ENCODE peak calls at places on chromosome 12, in four cellular contexts. One of them, this sample, is unnamed.

GRCh38 chr12:3186546-3187237 is 109.5 kb downstream of the TSPAN9 start:
- DNase-seq in SK-N-SH: no peak
- DNase-seq in HepG2: no peak
- DNase-seq in K562: no peak
- DNase-seq in this sample: peak; percentile 21

GRCh38 chr12:26017484-26018211 is 59.2 kb downstream of the RASSF8 start:
- DNase-seq in SK-N-SH: peak; percentile 20
- DNase-seq in HepG2: peak; percentile 50
- DNase-seq in K562: no peak
- DNase-seq in this sample: no peak

GRCh38 chr12:132286912-132287311 is 42.5 kb downstream of the GALNT9 start:
- DNase-seq in SK-N-SH: no peak
- DNase-seq in HepG2: peak; percentile 39
- DNase-seq in K562: peak; percentile 24
- DNase-seq in this sample: no peak

GRCh38 chr12:93896427-93896826 is 219.3 kb downstream of the CRADD start:
- DNase-seq in SK-N-SH: peak; percentile 24
- DNase-seq in HepG2: no peak
- DNase-seq in K562: no peak
- DNase-seq in this sample: no peak

GRCh38 chr12:58893421-58893986 is 26.8 kb downstream of the LRIG3 start:
- DNase-seq in SK-N-SH: no peak
- DNase-seq in HepG2: no peak
- DNase-seq in K562: no peak
- DNase-seq in this sample: no peak

GRCh38 chr12:82708056-82708455 is 21.4 kb downstream of the TMTC2 start:
- DNase-seq in SK-N-SH: no peak
- DNase-seq in HepG2: no peak
- DNase-seq in K562: no peak
- DNase-seq in this sample: no peak

GRCh38 chr12:114976959-114977358 is 293.0 kb upstream of the TBX3 start:
- DNase-seq in SK-N-SH: no peak
- DNase-seq in HepG2: peak; percentile 74
- DNase-seq in K562: no peak
- DNase-seq in this sample: no peak

GRCh38 chr12:116609715-116610114 is 50.5 kb downstream of the MAP1LC3B2 start:
- DNase-seq in SK-N-SH: no peak
- DNase-seq in HepG2: no peak
- DNase-seq in K562: peak; percentile 44
- DNase-seq in this sample: no peak

GRCh38 chr12:128337456-128338160 is 70.6 kb downstream of the TMEM132C start:
- DNase-seq in SK-N-SH: no peak
- DNase-seq in HepG2: no peak
- DNase-seq in K562: no peak
- DNase-seq in this sample: no peak

GRCh38 chr12:109111775-109112491 is 4.5 kb upstream of the ACACB start:
- DNase-seq in SK-N-SH: peak; percentile 66
- DNase-seq in HepG2: peak; percentile 45
- DNase-seq in K562: peak; percentile 56
- DNase-seq in this sample: no peak

GRCh38 chr12:124786065-124786964 is 77.3 kb downstream of the SCARB1 start:
- DNase-seq in SK-N-SH: peak; percentile 98
- DNase-seq in HepG2: no peak
- DNase-seq in K562: no peak
- DNase-seq in this sample: no peak

GRCh38 chr12:53710098-53710497 is 17.2 kb downstream of the CALCOCO1 start:
- DNase-seq in SK-N-SH: no peak
- DNase-seq in HepG2: no peak
- DNase-seq in K562: no peak
- DNase-seq in this sample: no peak

GRCh38 chr12:19127270-19127669 is 2.3 kb upstream of the PLEKHA5 start:
- DNase-seq in SK-N-SH: no peak
- DNase-seq in HepG2: no peak
- DNase-seq in K562: no peak
- DNase-seq in this sample: no peak

GRCh38 chr12:25364529-25365339 is 114.0 kb upstream of the KRAS start:
- DNase-seq in SK-N-SH: peak; percentile 73
- DNase-seq in HepG2: no peak
- DNase-seq in K562: no peak
- DNase-seq in this sample: no peak

GRCh38 chr12:124715121-124715990 is 147.9 kb upstream of the NCOR2 start:
- DNase-seq in SK-N-SH: no peak
- DNase-seq in HepG2: no peak
- DNase-seq in K562: peak; percentile 38
- DNase-seq in this sample: no peak

GRCh38 chr12:119036878-119037493 is 55.6 kb downstream of the SRRM4 start:
- DNase-seq in SK-N-SH: peak; percentile 60
- DNase-seq in HepG2: peak; percentile 16
- DNase-seq in K562: peak; percentile 73
- DNase-seq in this sample: no peak

GRCh38 chr12:10082057-10082874 is 16.5 kb downstream of the CLEC1A start:
- DNase-seq in SK-N-SH: no peak
- DNase-seq in HepG2: no peak
- DNase-seq in K562: no peak
- DNase-seq in this sample: no peak
- TF ChIP-seq NFIC in SK-N-SH: no peak
- TF ChIP-seq NFIC in HepG2: no peak
- TF ChIP-seq NFIC in K562: no peak
- TF ChIP-seq NFIC in this sample: no peak

GRCh38 chr12:13222076-13222475 is 25.6 kb downstream of the EMP1 start:
- DNase-seq in SK-N-SH: no peak
- DNase-seq in HepG2: no peak
- DNase-seq in K562: no peak
- DNase-seq in this sample: no peak

GRCh38 chr12:13220848-13221247 is 24.3 kb downstream of the EMP1 start:
- DNase-seq in SK-N-SH: no peak
- DNase-seq in HepG2: no peak
- DNase-seq in K562: no peak
- DNase-seq in this sample: no peak

GRCh38 chr12:13219320-13219719 is 22.8 kb downstream of the EMP1 start:
- DNase-seq in SK-N-SH: no peak
- DNase-seq in HepG2: no peak
- DNase-seq in K562: no peak
- DNase-seq in this sample: no peak

GRCh38 chr12:13215056-13215455 is 18.5 kb downstream of the EMP1 start:
- DNase-seq in SK-N-SH: no peak
- DNase-seq in HepG2: no peak
- DNase-seq in K562: no peak
- DNase-seq in this sample: no peak

GRCh38 chr12:13218641-13219040 is 22.1 kb downstream of the EMP1 start:
- DNase-seq in SK-N-SH: no peak
- DNase-seq in HepG2: no peak
- DNase-seq in K562: no peak
- DNase-seq in this sample: no peak
- TF ChIP-seq NFIC in SK-N-SH: no peak
- TF ChIP-seq NFIC in HepG2: no peak
- TF ChIP-seq NFIC in K562: no peak
- TF ChIP-seq NFIC in this sample: no peak

DNA sequence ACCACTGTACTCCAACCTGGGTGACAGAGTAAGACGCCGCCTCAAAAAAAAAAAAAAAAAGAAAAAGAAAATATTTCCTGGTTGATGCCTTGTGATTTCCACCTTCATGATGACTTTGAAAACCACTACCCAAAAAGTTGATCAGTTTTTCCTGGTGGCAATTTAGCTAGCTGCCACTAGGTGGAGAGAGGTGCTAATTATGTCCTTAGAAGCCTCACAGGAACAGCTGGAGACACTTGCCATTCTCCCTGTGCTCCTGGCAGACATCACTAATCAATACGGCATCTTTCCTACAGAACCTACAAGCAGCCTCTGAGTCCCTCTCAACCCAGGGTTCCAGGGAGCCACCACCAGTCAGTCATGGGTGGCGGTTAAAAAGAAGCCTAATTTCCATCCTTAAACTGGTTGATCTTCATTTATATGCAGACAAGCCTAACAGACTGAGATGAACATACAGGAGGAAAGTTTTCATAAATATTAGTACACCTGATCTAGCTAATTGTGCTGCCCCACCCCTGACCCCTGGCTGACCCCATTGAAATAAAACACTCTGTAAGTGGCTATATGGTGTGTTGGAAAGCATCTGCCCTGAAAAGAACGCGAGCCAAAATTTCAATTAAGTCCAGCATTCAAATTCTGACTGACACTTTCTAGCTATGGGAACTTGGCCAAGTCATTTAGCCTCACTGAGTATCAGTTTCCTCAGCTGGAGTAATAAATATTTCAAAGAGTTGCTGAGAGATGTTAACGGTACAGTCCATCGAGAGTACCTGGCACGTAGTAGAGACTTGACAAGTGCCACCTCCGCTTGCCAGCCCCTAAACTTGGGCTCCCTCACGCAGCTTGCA is 6.2 kb upstream of the OAS1 start:
- DNase-seq in SK-N-SH: peak; percentile 50
- DNase-seq in HepG2: peak; percentile 46
- DNase-seq in K562: peak; percentile 63
- DNase-seq in this sample: no peak
- TF ChIP-seq NFIC in SK-N-SH: no peak
- TF ChIP-seq NFIC in HepG2: peak; percentile 11
- TF ChIP-seq NFIC in K562: no peak
- TF ChIP-seq NFIC in this sample: no peak

GRCh38 chr12:85441740-85442139 is 161.7 kb downstream of the ALX1 start:
- DNase-seq in SK-N-SH: peak; percentile 14
- DNase-seq in HepG2: peak; percentile 9
- DNase-seq in K562: no peak
- DNase-seq in this sample: no peak
- TF ChIP-seq NFIC in SK-N-SH: no peak
- TF ChIP-seq NFIC in HepG2: no peak
- TF ChIP-seq NFIC in K562: no peak
- TF ChIP-seq NFIC in this sample: no peak

GRCh38 chr12:57727758-57728395 is 10.7 kb downstream of the AGAP2 start:
- DNase-seq in SK-N-SH: no peak
- DNase-seq in HepG2: no peak
- DNase-seq in K562: no peak
- DNase-seq in this sample: no peak

GRCh38 chr12:57725851-57726150 is 12.7 kb downstream of the AGAP2 start:
- DNase-seq in SK-N-SH: no peak
- DNase-seq in HepG2: no peak
- DNase-seq in K562: no peak
- DNase-seq in this sample: no peak

GRCh38 chr12:57724936-57725740 is 13.4 kb downstream of the AGAP2 start:
- DNase-seq in SK-N-SH: no peak
- DNase-seq in HepG2: no peak
- DNase-seq in K562: no peak
- DNase-seq in this sample: no peak

GRCh38 chr12:57726884-57727757 is 11.4 kb downstream of the AGAP2 start:
- DNase-seq in SK-N-SH: no peak
- DNase-seq in HepG2: no peak
- DNase-seq in K562: no peak
- DNase-seq in this sample: no peak

DNA sequence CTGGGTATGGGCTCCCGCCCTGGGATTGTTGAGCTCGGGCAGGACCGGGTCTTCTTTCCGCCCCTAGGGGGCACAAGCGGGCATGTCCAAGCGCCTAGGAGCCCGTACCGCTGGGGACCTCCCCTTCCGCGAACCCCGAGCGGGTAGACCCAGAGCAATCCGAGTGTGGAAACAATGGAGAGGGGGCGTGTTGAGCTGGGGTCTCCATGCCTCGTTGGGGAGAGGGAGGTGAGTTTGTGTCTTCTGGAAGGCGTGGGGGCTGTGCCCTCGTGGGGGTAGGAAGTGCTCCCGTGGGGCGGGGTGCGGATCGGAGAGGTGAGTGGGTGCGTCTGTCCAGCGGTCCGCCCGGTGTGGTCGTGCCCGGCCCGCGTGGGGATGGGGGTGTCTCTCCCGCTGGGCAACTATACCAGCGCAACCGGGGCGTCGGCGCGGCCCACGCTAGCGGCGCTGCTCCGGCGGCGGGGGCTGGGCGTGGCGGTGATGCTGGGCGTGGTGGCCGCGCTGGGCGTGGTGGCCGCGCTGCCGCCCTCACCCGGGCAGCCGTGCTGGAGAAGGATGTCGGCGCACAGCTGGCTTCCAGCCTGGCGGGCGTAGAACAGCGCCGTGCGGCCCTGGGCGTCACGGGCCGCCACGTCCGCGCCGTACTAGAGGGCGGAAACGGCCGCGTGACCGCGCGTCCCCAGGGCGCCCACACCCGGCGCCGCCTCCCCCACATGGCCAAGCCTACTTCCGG is 12.2 kb downstream of the AGAP2 start:
- DNase-seq in SK-N-SH: peak; percentile 96
- DNase-seq in HepG2: peak; percentile 71
- DNase-seq in K562: no peak
- DNase-seq in this sample: no peak
- TF ChIP-seq NFIC in SK-N-SH: no peak
- TF ChIP-seq NFIC in HepG2: no peak
- TF ChIP-seq NFIC in K562: no peak
- TF ChIP-seq NFIC in this sample: no peak

GRCh38 chr12:121576851-121577391 is 3.9 kb downstream of the KDM2B start:
- DNase-seq in SK-N-SH: no peak
- DNase-seq in HepG2: peak; percentile 40
- DNase-seq in K562: no peak
- DNase-seq in this sample: no peak
- TF ChIP-seq NFIC in SK-N-SH: no peak
- TF ChIP-seq NFIC in HepG2: no peak
- TF ChIP-seq NFIC in K562: no peak
- TF ChIP-seq NFIC in this sample: no peak

GRCh38 chr12:120762093-120762492 is 36.5 kb downstream of the ACADS start:
- DNase-seq in SK-N-SH: no peak
- DNase-seq in HepG2: no peak
- DNase-seq in K562: no peak
- DNase-seq in this sample: no peak
- TF ChIP-seq NFIC in SK-N-SH: no peak
- TF ChIP-seq NFIC in HepG2: no peak
- TF ChIP-seq NFIC in K562: no peak
- TF ChIP-seq NFIC in this sample: no peak

GRCh38 chr12:27361372-27361771 is 28.7 kb downstream of the BMAL2 start:
- DNase-seq in SK-N-SH: no peak
- DNase-seq in HepG2: no peak
- DNase-seq in K562: no peak
- DNase-seq in this sample: no peak

GRCh38 chr12:27367078-27367477 is 34.4 kb downstream of the BMAL2 start:
- DNase-seq in SK-N-SH: no peak
- DNase-seq in HepG2: no peak
- DNase-seq in K562: no peak
- DNase-seq in this sample: no peak

DNA sequence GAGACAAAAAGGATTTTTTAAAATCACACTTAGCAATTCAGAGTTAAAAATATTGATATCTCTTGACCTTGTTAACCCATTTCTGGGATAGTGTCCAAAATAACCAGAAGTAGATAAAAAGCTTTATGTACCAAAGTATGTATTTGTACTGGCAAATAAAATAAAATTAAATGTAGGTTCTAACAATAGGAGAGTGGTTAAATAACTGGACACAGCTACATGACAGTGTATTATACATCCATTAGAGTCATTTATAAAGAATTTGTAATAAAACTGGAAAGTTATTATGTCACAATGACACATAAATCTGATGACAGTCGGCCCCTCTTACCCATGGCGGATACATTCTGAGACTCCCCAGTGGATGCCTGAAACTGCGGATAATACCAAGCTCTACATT is 34.0 kb downstream of the BMAL2 start:
- DNase-seq in SK-N-SH: no peak
- DNase-seq in HepG2: no peak
- DNase-seq in K562: no peak
- DNase-seq in this sample: no peak
- TF ChIP-seq NFIC in SK-N-SH: no peak
- TF ChIP-seq NFIC in HepG2: no peak
- TF ChIP-seq NFIC in K562: no peak
- TF ChIP-seq NFIC in this sample: no peak